ENCODE peak calls at places on chromosome 16, in six cellular contexts. O is K562, C is body of pancreas, W is uterus, K is thoracic aorta, N is BE2C. J is an unnamed sample. For H3K36me3, the result is how much of the 10 kb centered on the place peaks cover.

GRCh38 chr16:19857593-19857992 is 27.1 kb downstream of the GPRC5B start:
- DNase-seq in O (no peak), C (no peak), W (no peak), K (no peak), N (no peak), J (no peak)

GRCh38 chr16:86088287-86088686 is 189.3 kb downstream of the IRF8 start:
- DNase-seq in O (no peak), C (no peak), W (no peak), K (no peak), N (no peak), J (no peak)

GRCh38 chr16:12532871-12533610 is 270.6 kb downstream of the CPPED1 start:
- DNase-seq in O (no peak), C (no peak), W (no peak), K (no peak), N (no peak), J (no peak)

GRCh38 chr16:55053071-55053415 is 122.4 kb downstream of the IRX5 start:
- DNase-seq in O (no peak), C (no peak), W (no peak), K (no peak), N (no peak), J (no peak)

GRCh38 chr16:177394-177822 is 928 bp downstream of the HBA1 start:
- DNase-seq in O (peak), C (no peak), W (no peak), K (no peak), N (no peak), J (no peak)

GRCh38 chr16:1772362-1772907 is at the start of gene EME2:
- DNase-seq in O (peak), C (no peak), W (no peak), K (no peak), N (no peak), J (no peak)

GRCh38 chr16:55539488-55539887 is 27.0 kb upstream of the CAPNS2 start:
- DNase-seq in O (no peak), C (no peak), W (no peak), K (no peak), N (no peak), J (peak)

GRCh38 chr16:58755989-58756649 is 22.0 kb upstream of the GOT2 start:
- DNase-seq in O (peak), C (peak), W (peak), K (peak), N (peak), J (peak)

GRCh38 chr16:56932588-56933265 is 785 bp downstream of the HERPUD1 start:
- DNase-seq in O (peak), C (peak), W (peak), K (peak), N (peak), J (peak)

GRCh38 chr16:4936991-4937781 is at the start of gene PPL:
- DNase-seq in O (peak), C (peak), W (peak), K (no peak), N (no peak), J (no peak)

GRCh38 chr16:75138636-75139035 is 9.7 kb upstream of the ZFP1 start:
- DNase-seq in O (no peak), C (no peak), W (no peak), K (no peak), N (peak), J (no peak)

GRCh38 chr16:84334482-84334881 is 33.9 kb upstream of the ATP2C2 start:
- DNase-seq in O (no peak), C (no peak), W (no peak), K (no peak), N (no peak), J (no peak)

GRCh38 chr16:75029854-75030253 is 31.0 kb downstream of the ZNRF1 start:
- DNase-seq in O (no peak), C (no peak), W (no peak), K (no peak), N (no peak), J (no peak)

GRCh38 chr16:23269248-23270091 is 32.6 kb upstream of the SCNN1B start:
- DNase-seq in O (no peak), C (no peak), W (no peak), K (no peak), N (no peak), J (no peak)

GRCh38 chr16:89881368-89881730 is 8.0 kb downstream of the TCF25 start:
- DNase-seq in O (no peak), C (no peak), W (no peak), K (no peak), N (no peak), J (no peak)

GRCh38 chr16:24748242-24748641 is 18.8 kb downstream of the TNRC6A start:
- DNase-seq in O (no peak), C (peak), W (peak), K (peak), N (no peak), J (peak)

GRCh38 chr16:24013733-24014645 is 178.2 kb downstream of the PRKCB start:
- DNase-seq in O (no peak), C (no peak), W (no peak), K (no peak), N (peak), J (no peak)

GRCh38 chr16:84367750-84368320 is 503 bp upstream of the ATP2C2 start:
- DNase-seq in O (no peak), C (peak), W (no peak), K (no peak), N (no peak), J (no peak)

GRCh38 chr16:83137326-83137770 is 510.6 kb downstream of the CDH13 start:
- DNase-seq in O (no peak), C (no peak), W (peak), K (no peak), N (no peak), J (no peak)

GRCh38 chr16:58533751-58534470 is 18.6 kb downstream of the SETD6 start:
- DNase-seq in O (no peak), C (no peak), W (no peak), K (no peak), N (no peak), J (no peak)

GRCh38 chr16:72066747-72067146 is 3.7 kb downstream of the HPR start:
- DNase-seq in O (peak), C (peak), W (no peak), K (no peak), N (no peak), J (no peak)

GRCh38 chr16:83574388-83574787 is 233.4 kb upstream of the HSBP1 start:
- DNase-seq in O (no peak), C (no peak), W (no peak), K (no peak), N (no peak), J (no peak)

GRCh38 chr16:240559-240958 is 5.9 kb downstream of the FAM234A start:
- DNase-seq in O (no peak), C (no peak), W (no peak), K (no peak), N (no peak), J (no peak)

GRCh38 chr16:8622315-8622656 is 788 bp downstream of the METTL22 start:
- DNase-seq in O (no peak), C (no peak), W (no peak), K (no peak), N (no peak), J (no peak)

GRCh38 chr16:59067207-59067606 is 333.1 kb upstream of the GOT2 start:
- DNase-seq in O (no peak), C (no peak), W (no peak), K (no peak), N (no peak), J (no peak)

GRCh38 chr16:27326738-27327585 is 13.2 kb downstream of the IL4R start:
- DNase-seq in O (no peak), C (peak), W (peak), K (peak), N (no peak), J (peak)

GRCh38 chr16:81523387-81524115 is 78.9 kb downstream of the CMIP start:
- DNase-seq in O (no peak), C (peak), W (peak), K (no peak), N (no peak), J (peak)

GRCh38 chr16:57112403-57113041 is 20.1 kb downstream of the CPNE2 start:
- DNase-seq in O (no peak), C (no peak), W (no peak), K (no peak), N (no peak), J (no peak)

GRCh38 chr16:66977341-66978113 is 10.9 kb upstream of the CES4A start:
- DNase-seq in O (peak), C (peak), W (peak), K (peak), N (peak), J (peak)

GRCh38 chr16:63289834-63290460 is 1253.7 kb upstream of the CDH8 start:
- DNase-seq in O (peak), C (peak), W (no peak), K (no peak), N (peak), J (no peak)

GRCh38 chr16:65120811-65121721 is 797 bp downstream of the CDH11 start:
- DNase-seq in O (no peak), C (no peak), W (peak), K (no peak), N (peak), J (no peak)

GRCh38 chr16:27455700-27456099 is 53.7 kb downstream of the IL21R start:
- DNase-seq in O (no peak), C (no peak), W (no peak), K (no peak), N (no peak), J (no peak)

GRCh38 chr16:84742561-84743200 is 42.9 kb downstream of the USP10 start:
- DNase-seq in O (no peak), C (no peak), W (no peak), K (no peak), N (no peak), J (no peak)

GRCh38 chr16:72811188-72811720 is 236.7 kb downstream of the ZFHX3 start:
- DNase-seq in O (no peak), C (no peak), W (no peak), K (no peak), N (no peak), J (no peak)

GRCh38 chr16:86383488-86384262 is 126.7 kb upstream of the FOXF1 start:
- DNase-seq in O (peak), C (peak), W (no peak), K (no peak), N (no peak), J (peak)

GRCh38 chr16:59108374-59108773 is 374.3 kb upstream of the GOT2 start:
- DNase-seq in O (no peak), C (no peak), W (no peak), K (no peak), N (no peak), J (no peak)

DNA sequence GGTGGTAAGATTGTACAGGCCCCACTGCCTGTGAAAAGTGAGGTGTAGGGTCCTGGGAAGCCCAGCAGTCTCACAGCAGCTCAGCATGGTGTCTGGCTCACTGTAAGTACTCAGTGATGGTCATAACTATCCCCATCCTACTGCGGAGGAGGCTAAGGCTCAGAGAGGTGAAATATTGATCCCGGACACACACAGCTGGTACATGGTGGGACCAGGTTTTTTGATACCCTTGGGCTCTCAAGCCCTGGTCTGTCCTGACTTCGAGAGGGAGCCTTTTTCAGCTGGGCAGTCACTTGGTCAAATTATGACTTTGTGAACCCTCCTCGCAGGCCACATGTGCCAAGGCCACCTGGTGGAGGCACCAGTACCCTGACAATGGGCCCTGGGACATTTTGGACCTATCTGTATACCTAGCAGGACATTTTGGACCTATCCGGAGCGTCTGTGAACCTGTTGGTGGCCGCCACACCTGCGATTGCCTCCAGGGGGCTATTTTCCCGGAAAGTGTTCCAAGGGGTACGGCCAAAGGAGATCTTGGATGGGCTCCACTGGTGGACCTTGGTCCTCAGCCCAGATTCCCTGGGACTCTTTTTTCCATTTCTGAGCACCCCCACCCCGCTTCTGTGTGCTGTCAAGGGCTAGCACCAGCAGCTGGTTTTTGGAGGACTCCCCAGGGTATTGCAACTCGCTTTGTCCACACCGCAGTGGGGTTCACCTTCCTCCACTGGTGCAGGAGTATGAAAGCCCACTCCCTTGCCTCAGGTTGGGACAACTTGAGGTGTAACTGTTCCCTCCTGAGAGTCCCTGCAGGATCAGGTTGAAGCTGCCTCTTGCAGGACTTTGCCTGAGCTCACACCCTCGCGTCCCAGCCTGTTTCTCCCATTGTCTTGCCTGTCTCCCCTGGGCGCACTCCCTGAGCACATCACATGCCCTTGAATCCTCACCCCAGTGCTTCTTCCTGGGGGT is 83.6 kb upstream of the NKD1 start:
- DNase-seq in O (no peak), C (no peak), W (no peak), K (no peak), N (no peak), J (no peak)
- TF ChIP-seq CTCF in O (peak), C (no peak), W (no peak), K (peak), N (peak), J (no peak)

GRCh38 chr16:88635671-88636070 is 2.7 kb upstream of the IL17C start:
- DNase-seq in O (no peak), C (no peak), W (no peak), K (no peak), N (no peak), J (no peak)
- H3K36me3 ChIP-seq in O (under half), C (under half), W (under half), K (under half), N (under half), J (under half)

GRCh38 chr16:87817910-87818309 is 51.4 kb downstream of the SLC7A5 start:
- DNase-seq in O (no peak), C (no peak), W (no peak), K (no peak), N (no peak), J (no peak)

GRCh38 chr16:87812200-87812656 is 46.4 kb upstream of the KLHDC4 start:
- DNase-seq in O (no peak), C (peak), W (no peak), K (no peak), N (peak), J (no peak)

GRCh38 chr16:87818533-87819161 is 50.7 kb downstream of the SLC7A5 start:
- DNase-seq in O (no peak), C (no peak), W (no peak), K (no peak), N (no peak), J (no peak)

GRCh38 chr16:87816507-87817100 is 50.8 kb upstream of the KLHDC4 start:
- DNase-seq in O (no peak), C (no peak), W (no peak), K (no peak), N (no peak), J (no peak)

DNA sequence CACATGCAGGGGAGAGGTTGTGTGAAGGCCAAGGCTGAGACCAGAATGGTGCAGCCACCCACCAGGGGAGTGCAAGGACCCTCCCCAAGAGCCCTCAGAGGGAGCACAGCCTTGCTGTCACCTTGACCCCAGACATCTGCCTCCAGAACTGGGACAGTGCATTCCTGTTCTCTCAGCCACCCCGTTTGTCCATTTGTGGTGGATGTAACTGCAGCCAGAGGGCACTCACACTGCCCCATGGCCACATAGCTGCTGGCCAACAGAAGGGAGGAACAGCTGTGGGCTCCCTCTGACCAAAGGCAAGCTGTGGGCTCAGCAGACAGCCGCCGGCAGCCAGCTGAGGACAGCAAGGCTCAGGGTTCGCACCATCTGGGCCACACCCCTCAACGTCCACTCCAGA is 49.8 kb upstream of the KLHDC4 start:
- DNase-seq in O (no peak), C (no peak), W (no peak), K (no peak), N (no peak), J (no peak)
- TF ChIP-seq CTCF in O (no peak), C (no peak), W (no peak), K (no peak), N (no peak), J (no peak)

GRCh38 chr16:68232335-68232734 is 3.6 kb downstream of the ESRP2 start:
- DNase-seq in O (no peak), C (peak), W (no peak), K (no peak), N (no peak), J (no peak)
- H3K36me3 ChIP-seq in O (under half), C (under half), W (under half), K (under half), N (under half), J (under half)

GRCh38 chr16:29842732-29843346 is 20.2 kb downstream of the CDIPT start:
- DNase-seq in O (no peak), C (no peak), W (no peak), K (no peak), N (no peak), J (no peak)
- TF ChIP-seq CTCF in O (peak), C (no peak), W (no peak), K (no peak), N (peak), J (no peak)